ENCODE peak calls at places on chromosome 11, in five cellular contexts. G is neural crest cell, B is fibroblast of pulmonary artery, K is left ventricle myocardium inferior, O is endodermal cell. H is an unnamed sample.
A peak's percentile ranks its signal among the peaks of the same experiment; 100 is the strongest.

GRCh38 chr11:123577081-123577598 is 77.3 kb downstream of the SCN3B start:
- DNase-seq in G (peak; percentile 85), B (peak; percentile 64), K (peak; percentile 60), O (peak; percentile 94), H (peak; percentile 54)

GRCh38 chr11:133738624-133739023 is 106.7 kb downstream of the SPATA19 start:
- DNase-seq in G (no peak), B (no peak), K (no peak), O (no peak), H (no peak)

GRCh38 chr11:76256448-76256847 is 50.1 kb upstream of the WNT11 start:
- DNase-seq in G (no peak), B (no peak), K (no peak), O (peak; percentile 77), H (no peak)

GRCh38 chr11:122189259-122189658 is 73.2 kb upstream of the BLID start:
- DNase-seq in G (no peak), B (peak; percentile 97), K (no peak), O (no peak), H (peak; percentile 98)

GRCh38 chr11:114762437-114762836 is 84.1 kb downstream of the NXPE2 start:
- DNase-seq in G (peak; percentile 52), B (peak; percentile 75), K (peak; percentile 60), O (peak; percentile 88), H (peak; percentile 77)

GRCh38 chr11:21769188-21769587 is 423.7 kb upstream of the ANO5 start:
- DNase-seq in G (no peak), B (no peak), K (no peak), O (no peak), H (no peak)

GRCh38 chr11:130786987-130787688 is 129.1 kb downstream of the SNX19 start:
- DNase-seq in G (no peak), B (peak; percentile 21), K (no peak), O (no peak), H (peak; percentile 19)

GRCh38 chr11:64347171-64347867 is 7.3 kb downstream of the CCDC88B start:
- DNase-seq in G (no peak), B (no peak), K (no peak), O (no peak), H (no peak)

GRCh38 chr11:68266936-68267880 is 4.6 kb downstream of the C11orf24 start:
- DNase-seq in G (no peak), B (no peak), K (no peak), O (no peak), H (no peak)

GRCh38 chr11:200224-201003 is 6.8 kb downstream of the BET1L start:
- DNase-seq in G (no peak), B (no peak), K (no peak), O (no peak), H (no peak)

GRCh38 chr11:31529701-31530100 is 20.1 kb downstream of the ELP4 start:
- DNase-seq in G (no peak), B (no peak), K (no peak), O (no peak), H (no peak)

GRCh38 chr11:112771847-112772246 is 189.4 kb upstream of the NCAM1 start:
- DNase-seq in G (no peak), B (no peak), K (no peak), O (no peak), H (no peak)

GRCh38 chr11:85822814-85823213 is 11.9 kb upstream of the SYTL2 start:
- DNase-seq in G (no peak), B (peak; percentile 31), K (no peak), O (no peak), H (peak; percentile 65)

GRCh38 chr11:69941546-69942332 is 122.5 kb upstream of the FGF3 start:
- DNase-seq in G (no peak), B (no peak), K (peak; percentile 9), O (no peak), H (no peak)

GRCh38 chr11:16195659-16196058 is 160.7 kb downstream of the SOX6 start:
- DNase-seq in G (no peak), B (peak; percentile 16), K (no peak), O (no peak), H (peak; percentile 5)

GRCh38 chr11:87252869-87253268 is 215.1 kb downstream of the TMEM135 start:
- DNase-seq in G (no peak), B (no peak), K (no peak), O (no peak), H (no peak)
- TF ChIP-seq CTCF in G (no peak), B (no peak), K (no peak), O (no peak), H (no peak)

GRCh38 chr11:128802358-128802981 is 64.6 kb downstream of the KCNJ1 start:
- DNase-seq in G (peak; percentile 40), B (peak; percentile 42), K (no peak), O (peak; percentile 83), H (peak; percentile 47)
- TF ChIP-seq CTCF in G (peak; percentile 63), B (peak; percentile 49), K (peak; percentile 59), O (peak; percentile 85), H (peak; percentile 59)

GRCh38 chr11:119705362-119705761 is 23.6 kb downstream of the NECTIN1 start:
- DNase-seq in G (no peak), B (no peak), K (no peak), O (no peak), H (no peak)

GRCh38 chr11:119706029-119706428 is 23.0 kb downstream of the NECTIN1 start:
- DNase-seq in G (no peak), B (no peak), K (no peak), O (no peak), H (no peak)

GRCh38 chr11:119704849-119705248 is 24.2 kb downstream of the NECTIN1 start:
- DNase-seq in G (no peak), B (no peak), K (no peak), O (no peak), H (no peak)

GRCh38 chr11:119709171-119709570 is 19.8 kb downstream of the NECTIN1 start:
- DNase-seq in G (no peak), B (no peak), K (no peak), O (no peak), H (no peak)

GRCh38 chr11:119706887-119707286 is 22.1 kb downstream of the NECTIN1 start:
- DNase-seq in G (no peak), B (no peak), K (no peak), O (no peak), H (no peak)
- TF ChIP-seq CTCF in G (peak; percentile 36), B (peak; percentile 28), K (no peak), O (peak; percentile 68), H (peak; percentile 26)

GRCh38 chr11:1479006-1479677 is 7.4 kb downstream of the MOB2 start:
- DNase-seq in G (no peak), B (no peak), K (peak; percentile 18), O (no peak), H (no peak)
- TF ChIP-seq CTCF in G (no peak), B (no peak), K (no peak), O (no peak), H (no peak)

DNA sequence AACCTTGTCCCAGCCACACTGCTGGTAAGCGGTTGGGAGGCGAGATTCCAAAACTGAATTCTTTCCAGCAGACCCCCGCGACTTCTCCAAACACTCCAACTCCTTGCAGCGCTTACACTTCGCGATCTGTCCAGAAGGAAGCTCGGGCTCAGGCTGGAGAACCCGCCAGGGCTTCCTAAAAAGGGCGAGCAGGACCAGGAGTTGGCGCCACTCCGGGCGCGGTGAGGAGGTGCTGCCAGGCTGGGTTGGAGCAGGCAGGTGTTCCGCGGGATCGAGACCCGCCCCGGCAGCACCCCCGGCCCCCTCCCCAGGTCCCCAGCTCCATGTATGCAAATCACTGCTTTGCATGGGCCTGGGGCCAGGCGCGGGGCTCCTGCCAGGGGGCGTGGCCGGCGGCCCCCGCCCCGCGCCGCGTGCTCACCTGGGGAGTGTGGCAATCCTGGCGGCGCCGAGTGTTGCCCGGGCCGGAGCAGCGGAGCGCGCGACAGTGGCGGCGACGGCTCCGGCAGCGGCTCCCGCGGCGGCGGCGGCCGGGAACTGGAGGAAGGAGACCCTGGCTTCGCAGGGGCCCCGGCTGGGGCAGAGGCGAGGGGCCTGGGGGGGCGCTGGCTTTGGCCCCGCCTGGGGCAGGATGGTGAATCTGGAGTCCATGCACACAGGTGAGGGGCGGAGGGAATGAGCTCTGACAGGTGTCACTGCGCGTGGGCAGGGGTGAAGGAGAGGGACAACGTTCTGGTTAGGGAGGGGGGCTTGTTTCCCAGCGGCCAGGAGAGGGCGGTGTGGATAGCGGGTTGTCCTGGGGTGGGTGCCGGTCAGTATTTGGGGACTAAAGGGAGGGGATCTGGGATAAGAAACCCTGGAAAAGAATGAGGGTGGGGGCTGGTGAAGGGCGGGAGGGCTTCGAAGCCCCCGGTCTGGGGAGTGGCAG is at the start of gene POU2F3:
- DNase-seq in G (no peak), B (no peak), K (no peak), O (peak; percentile 84), H (no peak)
- TF ChIP-seq CTCF in G (no peak), B (peak; percentile 12), K (no peak), O (peak; percentile 64), H (no peak)

GRCh38 chr11:108781921-108782320 is 117.1 kb downstream of the DDX10 start:
- DNase-seq in G (no peak), B (no peak), K (no peak), O (no peak), H (no peak)

GRCh38 chr11:108786281-108786990 is 121.6 kb downstream of the DDX10 start:
- DNase-seq in G (no peak), B (no peak), K (no peak), O (no peak), H (no peak)

GRCh38 chr11:108788565-108789199 is 123.8 kb downstream of the DDX10 start:
- DNase-seq in G (no peak), B (peak; percentile 66), K (no peak), O (peak; percentile 76), H (peak; percentile 68)

GRCh38 chr11:108790501-108791299 is 125.8 kb downstream of the DDX10 start:
- DNase-seq in G (no peak), B (no peak), K (no peak), O (no peak), H (no peak)

GRCh38 chr11:108787105-108787504 is 122.2 kb downstream of the DDX10 start:
- DNase-seq in G (no peak), B (no peak), K (no peak), O (no peak), H (no peak)
- TF ChIP-seq CTCF in G (no peak), B (no peak), K (no peak), O (no peak), H (no peak)

GRCh38 chr11:47731466-47731865 is 16.3 kb upstream of the AGBL2 start:
- DNase-seq in G (no peak), B (no peak), K (no peak), O (no peak), H (no peak)
- TF ChIP-seq CTCF in G (no peak), B (no peak), K (no peak), O (no peak), H (no peak)

DNA sequence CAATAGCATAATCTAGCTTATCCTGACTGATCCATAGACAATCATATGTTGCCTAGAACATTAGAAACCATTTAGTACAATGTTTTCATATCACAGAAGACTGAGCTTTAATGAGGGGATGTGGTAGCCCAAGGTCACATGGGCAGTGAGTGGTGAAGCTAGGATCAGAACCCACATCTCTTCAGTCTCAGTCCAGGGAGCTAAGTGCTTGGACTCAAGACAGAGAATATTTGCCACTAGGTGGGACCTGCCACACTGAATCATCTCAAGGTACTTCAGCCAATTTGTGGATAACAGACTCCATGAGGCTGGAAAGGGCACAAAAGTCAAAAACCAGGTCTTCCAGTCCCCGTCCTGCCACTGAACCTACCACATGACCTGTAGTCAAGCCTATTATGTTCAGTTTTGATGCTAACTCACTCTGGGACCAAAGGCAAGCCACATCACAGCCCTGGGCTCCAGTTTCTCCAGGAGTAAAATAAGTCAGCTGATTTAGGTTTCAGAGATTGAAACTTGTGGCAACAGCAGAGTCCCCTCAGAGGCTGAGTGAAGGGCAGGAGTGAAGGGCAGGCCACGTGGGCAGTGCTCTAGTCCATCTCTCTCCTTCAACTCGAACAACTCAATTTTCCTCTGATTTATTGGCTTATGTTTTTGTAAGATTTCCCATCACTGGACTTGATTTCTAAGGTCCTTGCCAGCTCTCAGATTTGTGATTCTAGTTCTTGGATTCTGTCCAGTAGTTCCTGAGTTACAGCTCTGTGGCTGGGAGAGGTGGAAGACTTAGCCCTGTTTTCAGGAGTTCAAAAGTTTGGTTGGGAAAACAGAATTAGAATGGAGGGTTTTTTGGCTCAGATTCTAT is 84.6 kb upstream of the PHOX2A start:
- DNase-seq in G (no peak), B (peak; percentile 50), K (no peak), O (no peak), H (peak; percentile 74)
- TF ChIP-seq CTCF in G (no peak), B (no peak), K (peak; percentile 15), O (peak; percentile 58), H (no peak)

H was measured in cardiac fibroblast.